ENCODE peak calls at places on chromosomes 16 and 17, in five cellular contexts. A, W, N, L and J are unnamed samples.
A peak's percentile ranks its signal among the peaks of the same experiment; 100 is the strongest.

GRCh38 chr16:4572715-4573114 is 16.6 kb downstream of the C16orf96 start:
- DNase-seq in L (no peak), W (no peak), N (no peak), A (no peak), J (peak; percentile 83)

GRCh38 chr17:79545251-79546005 is 65.4 kb downstream of the RBFOX3 start:
- DNase-seq in W (no peak), A (no peak), N (no peak), L (no peak), J (no peak)

GRCh38 chr16:65097296-65097695 is 24.6 kb downstream of the CDH11 start:
- DNase-seq in A (no peak), W (no peak), N (no peak), L (no peak), J (no peak)

GRCh38 chr17:55825213-55825612 is 74.4 kb downstream of the PCTP start:
- DNase-seq in N (peak; percentile 56), A (no peak), L (no peak), W (peak; percentile 10), J (peak; percentile 63)

GRCh38 chr16:17204248-17205043 is 266.3 kb downstream of the XYLT1 start:
- DNase-seq in L (no peak), W (no peak), N (no peak), A (no peak), J (no peak)

GRCh38 chr16:74623214-74623842 is 16.4 kb upstream of the GLG1 start:
- DNase-seq in L (peak; percentile 7), N (peak; percentile 71), W (peak; percentile 55), A (no peak), J (peak; percentile 71)

GRCh38 chr17:42536048-42536371 is at the start of gene NAGLU:
- DNase-seq in L (peak; percentile 87), W (peak; percentile 89), A (peak; percentile 66), N (peak; percentile 94), J (peak; percentile 95)

GRCh38 chr17:78624461-78625216 is 47.4 kb upstream of the DNAH17 start:
- DNase-seq in A (no peak), W (no peak), L (no peak), N (no peak), J (peak; percentile 55)

GRCh38 chr17:70168044-70168978 is 1.0 kb upstream of the KCNJ2 start:
- DNase-seq in L (no peak), N (peak; percentile 84), W (no peak), A (no peak), J (peak; percentile 91)

GRCh38 chr16:12321363-12321762 is 344.8 kb downstream of the SNX29 start:
- DNase-seq in L (no peak), N (no peak), A (no peak), W (peak; percentile 66), J (peak; percentile 62)

GRCh38 chr17:50893183-50893993 is 27.2 kb upstream of the TOB1 start:
- DNase-seq in A (no peak), W (peak; percentile 90), N (no peak), L (no peak), J (peak; percentile 91)

GRCh38 chr17:78865682-78866390 is 25.2 kb upstream of the USP36 start:
- DNase-seq in W (peak; percentile 87), N (peak; percentile 89), A (peak; percentile 43), L (peak; percentile 64), J (peak; percentile 88)

GRCh38 chr16:29720703-29721102 is 25.1 kb downstream of the C16orf54 start:
- DNase-seq in A (no peak), N (no peak), W (peak; percentile 80), L (no peak), J (no peak)

GRCh38 chr17:64001763-64002529 is 3.8 kb downstream of the PRR29 start:
- DNase-seq in W (no peak), L (no peak), A (no peak), N (no peak), J (no peak)

GRCh38 chr17:75319818-75320691 is 30.8 kb upstream of the SLC25A19 start:
- DNase-seq in W (no peak), N (no peak), L (no peak), A (no peak), J (peak; percentile 20)

GRCh38 chr17:35433075-35433894 is 985 bp upstream of the SLFN12 start:
- DNase-seq in W (peak; percentile 81), N (peak; percentile 96), A (peak; percentile 28), L (no peak), J (peak; percentile 88)

GRCh38 chr16:79540825-79541595 is 59.5 kb downstream of the MAF start:
- DNase-seq in A (no peak), N (no peak), W (no peak), L (no peak), J (no peak)

GRCh38 chr16:81632392-81633146 is 146.5 kb upstream of the PLCG2 start:
- DNase-seq in L (no peak), N (no peak), W (no peak), A (peak; percentile 45), J (no peak)

GRCh38 chr17:64174686-64175456 is 44.9 kb upstream of the ERN1 start:
- DNase-seq in W (no peak), A (no peak), N (no peak), L (no peak), J (peak; percentile 13)

GRCh38 chr16:50102046-50102756 is 36.4 kb downstream of the HEATR3 start:
- DNase-seq in L (no peak), N (no peak), W (no peak), A (no peak), J (no peak)

GRCh38 chr17:18156171-18156975 is 27.3 kb upstream of the ALKBH5 start:
- DNase-seq in A (no peak), N (no peak), L (no peak), W (no peak), J (no peak)

GRCh38 chr16:86970726-86971125 is 346.5 kb downstream of the C16orf95 start:
- DNase-seq in N (no peak), A (no peak), W (no peak), L (no peak), J (no peak)